ENCODE peak calls at places on chromosomes 1 and 21, in four cellular contexts. F, P, S and E are unnamed samples.

GRCh38 chr21:43639470-43640178 is 19.7 kb downstream of the HSF2BP start:
- DNase-seq in S (no peak), P (no peak), F (no peak), E (no peak)

GRCh38 chr1:205811660-205812059 is 1.3 kb downstream of the SLC41A1 start:
- DNase-seq in P (no peak), F (no peak), S (no peak), E (no peak)

GRCh38 chr21:41610042-41610839 is 102.3 kb upstream of the TMPRSS2 start:
- DNase-seq in S (no peak), F (peak; percentile 74), P (no peak), E (peak; percentile 81)

GRCh38 chr1:232481091-232481490 is 148.8 kb downstream of the SIPA1L2 start:
- DNase-seq in P (no peak), S (no peak), F (no peak), E (no peak)

GRCh38 chr21:15282666-15283065 is 217.9 kb upstream of the NRIP1 start:
- DNase-seq in P (no peak), S (no peak), F (no peak), E (no peak)

GRCh38 chr1:26529655-26530539 is at the start of gene RPS6KA1:
- DNase-seq in P (no peak), S (peak; percentile 65), F (peak; percentile 87), E (peak; percentile 92)

GRCh38 chr1:215052256-215052655 is 30.3 kb upstream of the KCNK2 start:
- DNase-seq in S (no peak), F (no peak), P (no peak), E (no peak)

GRCh38 chr1:6580588-6581270 is 935 bp downstream of the ZBTB48 start:
- DNase-seq in P (no peak), S (no peak), F (no peak), E (peak; percentile 30)

GRCh38 chr1:100969336-100969735 is 56.2 kb downstream of the DPH5 start:
- DNase-seq in P (no peak), F (no peak), S (no peak), E (no peak)

GRCh38 chr1:20063861-20064292 is 6.1 kb upstream of the PLA2G5 start:
- DNase-seq in P (peak; percentile 45), F (no peak), S (no peak), E (no peak)

GRCh38 chr1:193634470-193634869 is 448.1 kb upstream of the B3GALT2 start:
- DNase-seq in F (no peak), P (no peak), S (no peak), E (no peak)

GRCh38 chr1:155049651-155050559 is 1.2 kb upstream of the ADAM15 start:
- DNase-seq in S (no peak), P (no peak), F (no peak), E (no peak)

GRCh38 chr1:172322219-172323061 is 98.0 kb upstream of the C1orf105 start:
- DNase-seq in F (peak; percentile 23), S (peak; percentile 45), P (peak; percentile 77), E (peak; percentile 34)

GRCh38 chr1:70552662-70553061 is 141.6 kb downstream of the CTH start:
- DNase-seq in F (no peak), P (no peak), S (no peak), E (no peak)

GRCh38 chr1:248793592-248793991 is 32.1 kb downstream of the SH3BP5L start:
- DNase-seq in S (no peak), F (no peak), P (no peak), E (no peak)

GRCh38 chr1:46520063-46520911 is 30.7 kb downstream of the DMBX1 start:
- DNase-seq in P (peak; percentile 64), F (peak; percentile 66), S (peak; percentile 33), E (no peak)

GRCh38 chr1:53637726-53638640 is 101.0 kb downstream of the GLIS1 start:
- DNase-seq in S (no peak), F (no peak), P (no peak), E (no peak)

GRCh38 chr1:67889940-67890567 is 56.8 kb upstream of the GNG12 start:
- DNase-seq in F (no peak), P (peak; percentile 86), S (peak; percentile 23), E (no peak)

GRCh38 chr1:192506741-192507155 is 68.8 kb upstream of the RGS1 start:
- DNase-seq in S (no peak), P (no peak), F (no peak), E (peak; percentile 15)

GRCh38 chr1:67441183-67441582 is 11.0 kb upstream of the SERBP1 start:
- DNase-seq in P (no peak), F (no peak), S (peak; percentile 26), E (peak; percentile 48)

GRCh38 chr1:55669308-55669707 is 454.1 kb upstream of the USP24 start:
- DNase-seq in F (no peak), P (no peak), S (no peak), E (peak; percentile 1)

GRCh38 chr1:1348420-1349255 is 580 bp downstream of the DVL1 start:
- DNase-seq in P (no peak), S (no peak), F (peak; percentile 50), E (no peak)

GRCh38 chr1:175367896-175368295 is 175.3 kb upstream of the KIAA0040 start:
- DNase-seq in P (no peak), F (no peak), S (no peak), E (no peak)

GRCh38 chr1:19448491-19449439 is 36.6 kb downstream of the CAPZB start:
- DNase-seq in P (no peak), F (peak; percentile 29), S (peak; percentile 78), E (no peak)